ENCODE peak calls at places on chromosome 17, in nine cellular contexts. L is iris pigment epithelial cell; M is IMR-90; E is substantia nigra; F is ovary; D is stimulated activated CD8-positive, alpha-beta memory T cell treated with anti-CD3 and anti-CD28 coated beads, Interleukin-15, amount 100 ng/mL, for 1 hour; K is activated effector memory CD4-positive, alpha-beta T cell treated with Interleukin-2 at 50 U/mL for 16 hours; O is stimulated activated CD4-positive, alpha-beta T cell treated with anti-CD3 and anti-CD28 coated beads, Interleukin-1b, Interleukin-23, amount 100 ng/mL, for 1 hour; R is HFFc6. Y is an unnamed sample.

GRCh38 chr17:82848022-82848592 is 8.3 kb upstream of the ZNF750 start:
- DNase-seq in L (peak), M (peak), E (no peak), F (peak), D (no peak), K (peak), O (no peak), R (no peak), Y (no peak)

GRCh38 chr17:81906476-81907218 is 4.6 kb downstream of the PCYT2 start:
- DNase-seq in L (no peak), M (no peak), E (no peak), F (no peak), D (no peak), K (no peak), O (no peak), R (no peak), Y (no peak)

GRCh38 chr17:82266142-82266541 is 7.4 kb downstream of the CSNK1D start:
- DNase-seq in L (no peak), M (no peak), E (no peak), F (no peak), D (no peak), K (no peak), O (no peak), R (no peak), Y (no peak)

GRCh38 chr17:2511138-2511461 is 588 bp downstream of the METTL16 start:
- DNase-seq in L (no peak), M (no peak), E (no peak), F (no peak), D (no peak), K (no peak), O (no peak), R (no peak), Y (no peak)

GRCh38 chr17:57783338-57783742 is 38.2 kb upstream of the CCDC182 start:
- DNase-seq in L (peak), M (peak), E (no peak), F (peak), D (peak), K (peak), O (peak), R (peak), Y (no peak)

GRCh38 chr17:68600881-68601564 is at the start of gene FAM20A:
- DNase-seq in L (no peak), M (no peak), E (no peak), F (peak), D (no peak), K (no peak), O (no peak), R (no peak), Y (no peak)

GRCh38 chr17:74369221-74369620 is 1.9 kb downstream of the GPR142 start:
- DNase-seq in L (no peak), M (no peak), E (no peak), F (no peak), D (peak), K (peak), O (peak), R (no peak), Y (no peak)

GRCh38 chr17:17497845-17498520 is 1.8 kb upstream of the RASD1 start:
- DNase-seq in L (no peak), M (no peak), E (no peak), F (no peak), D (no peak), K (no peak), O (no peak), R (no peak), Y (no peak)

GRCh38 chr17:80659651-80660050 is 115.0 kb downstream of the RPTOR start:
- DNase-seq in L (no peak), M (no peak), E (no peak), F (no peak), D (no peak), K (no peak), O (no peak), R (no peak), Y (no peak)

GRCh38 chr17:18946536-18946935 is 5.4 kb upstream of the SLC5A10 start:
- DNase-seq in L (peak), M (peak), E (no peak), F (no peak), D (no peak), K (no peak), O (no peak), R (no peak), Y (no peak)

GRCh38 chr17:66633322-66633965 is 201.5 kb upstream of the CACNG5 start:
- DNase-seq in L (peak), M (peak), E (no peak), F (no peak), D (no peak), K (no peak), O (no peak), R (no peak), Y (no peak)

GRCh38 chr17:55053855-55054254 is 85.3 kb downstream of the STXBP4 start:
- DNase-seq in L (peak), M (peak), E (no peak), F (no peak), D (no peak), K (no peak), O (no peak), R (no peak), Y (no peak)

GRCh38 chr17:77995146-77995852 is 36.8 kb downstream of the TNRC6C start:
- DNase-seq in L (no peak), M (no peak), E (no peak), F (no peak), D (no peak), K (no peak), O (no peak), R (no peak), Y (peak)

GRCh38 chr17:5588584-5588983 is 4.3 kb upstream of the NLRP1 start:
- DNase-seq in L (no peak), M (no peak), E (no peak), F (no peak), D (no peak), K (no peak), O (no peak), R (no peak), Y (no peak)